ENCODE peak calls at places on chromosomes 13 and 19, in six cellular contexts. M is NB4, H is heart left ventricle, O is right lobe of liver, C is breast epithelium, K is esophagus squamous epithelium. Q is an unnamed sample.
A peak's percentile ranks its signal among the peaks of the same experiment; 100 is the strongest.

GRCh38 chr13:74062933-74063332 is 71.3 kb downstream of the KLF12 start:
- DNase-seq in M (no peak), H (peak; percentile 75), O (no peak), C (no peak), K (no peak), Q (no peak)

GRCh38 chr19:10505583-10506229 is 2.5 kb upstream of the KEAP1 start:
- DNase-seq in M (peak; percentile 94), H (peak; percentile 74), O (peak; percentile 76), C (peak; percentile 53), K (no peak), Q (peak; percentile 67)

GRCh38 chr13:103799028-103799427 is 732.8 kb upstream of the SLC10A2 start:
- DNase-seq in M (no peak), H (no peak), O (no peak), C (no peak), K (no peak), Q (no peak)

GRCh38 chr19:50624949-50625600 is 14.6 kb downstream of the SYT3 start:
- DNase-seq in M (no peak), H (no peak), O (no peak), C (no peak), K (no peak), Q (no peak)

GRCh38 chr13:80755925-80756324 is 415.0 kb upstream of the SPRY2 start:
- DNase-seq in M (no peak), H (no peak), O (no peak), C (no peak), K (no peak), Q (no peak)

GRCh38 chr13:107329991-107330390 is 762.1 kb upstream of the ARGLU1 start:
- DNase-seq in M (no peak), H (no peak), O (no peak), C (no peak), K (no peak), Q (no peak)

GRCh38 chr19:1753730-1754442 is 580 bp downstream of the ONECUT3 start:
- DNase-seq in M (no peak), H (no peak), O (no peak), C (no peak), K (no peak), Q (no peak)

GRCh38 chr13:23579072-23579885 is 9.1 kb downstream of the TNFRSF19 start:
- DNase-seq in M (peak; percentile 83), H (peak; percentile 95), O (peak; percentile 94), C (peak; percentile 85), K (peak; percentile 51), Q (peak; percentile 68)

GRCh38 chr19:8373867-8374813 is 10.2 kb downstream of the ANGPTL4 start:
- DNase-seq in M (peak; percentile 46), H (peak; percentile 28), O (peak; percentile 89), C (no peak), K (no peak), Q (no peak)

GRCh38 chr19:48330012-48330681 is 4.8 kb downstream of the EMP3 start:
- DNase-seq in M (peak; percentile 100), H (peak; percentile 86), O (peak; percentile 85), C (peak; percentile 88), K (peak; percentile 39), Q (no peak)

GRCh38 chr19:48332351-48332661 is 7.0 kb downstream of the EMP3 start:
- DNase-seq in M (no peak), H (no peak), O (no peak), C (no peak), K (no peak), Q (no peak)

GRCh38 chr19:48333467-48334384 is 8.4 kb downstream of the EMP3 start:
- DNase-seq in M (peak; percentile 100), H (peak; percentile 93), O (peak; percentile 92), C (peak; percentile 86), K (peak; percentile 61), Q (no peak)

GRCh38 chr19:48329167-48329891 is 4.0 kb downstream of the EMP3 start:
- DNase-seq in M (peak; percentile 93), H (no peak), O (no peak), C (no peak), K (no peak), Q (peak; percentile 46)

GRCh38 chr19:48332662-48333466 is 7.5 kb downstream of the EMP3 start:
- DNase-seq in M (peak; percentile 100), H (peak; percentile 94), O (peak; percentile 94), C (peak; percentile 96), K (peak; percentile 80), Q (no peak)
- TF ChIP-seq POLR2A in M (peak; percentile 80), H (no peak), O (no peak), C (no peak), K (peak; percentile 18), Q (no peak)

DNA sequence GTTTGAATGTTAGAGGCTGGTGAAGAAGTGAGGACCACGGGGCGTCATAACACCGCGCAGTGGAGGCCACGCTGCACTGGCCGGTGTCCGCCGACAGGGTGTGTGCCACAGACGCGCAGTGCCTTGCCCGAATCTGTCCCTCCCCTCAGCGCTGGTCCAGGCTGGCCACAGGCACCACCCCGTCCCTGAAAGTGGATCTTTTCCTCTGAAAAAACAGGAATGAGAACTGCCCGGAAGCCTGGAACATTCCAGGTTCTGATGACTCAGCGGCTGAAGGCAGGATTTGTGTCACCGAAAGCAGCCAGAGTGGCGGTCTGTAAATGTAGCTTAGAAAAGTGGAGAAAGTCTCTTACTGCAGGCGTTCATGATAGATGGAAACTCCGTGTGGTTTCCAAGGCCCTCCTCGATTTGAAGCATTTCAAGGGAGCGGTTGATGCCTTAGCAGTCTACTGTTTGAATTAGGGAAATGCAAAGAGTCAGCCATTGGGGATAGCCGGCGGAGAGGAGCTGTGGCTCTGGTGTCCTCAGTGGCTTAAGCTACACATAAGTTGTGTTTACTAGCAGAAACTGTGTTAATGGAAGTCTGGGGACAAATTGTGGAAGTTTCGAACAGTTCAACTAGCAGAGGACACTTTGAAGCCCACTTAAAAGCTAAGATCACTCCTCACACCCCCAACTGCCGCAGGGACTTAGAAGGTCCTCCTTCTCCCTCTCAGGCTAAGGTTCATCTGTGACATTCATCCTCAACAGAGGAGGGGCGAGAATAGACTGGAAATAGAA is 70.8 kb downstream of the NUFIP1 start:
- DNase-seq in M (peak; percentile 93), H (peak; percentile 92), O (peak; percentile 91), C (peak; percentile 88), K (peak; percentile 53), Q (peak; percentile 40)
- TF ChIP-seq POLR2A in M (peak; percentile 61), H (no peak), O (peak; percentile 71), C (no peak), K (no peak), Q (peak; percentile 59)

GRCh38 chr19:6719540-6719861 is 949 bp downstream of the C3 start:
- DNase-seq in M (no peak), H (no peak), O (no peak), C (no peak), K (no peak), Q (no peak)

GRCh38 chr19:6721773-6722172 is 1.3 kb upstream of the C3 start:
- DNase-seq in M (peak; percentile 33), H (no peak), O (no peak), C (no peak), K (no peak), Q (no peak)

GRCh38 chr19:6721113-6721474 is 644 bp upstream of the C3 start:
- DNase-seq in M (no peak), H (no peak), O (no peak), C (no peak), K (no peak), Q (no peak)

GRCh38 chr19:6719992-6720368 is 470 bp downstream of the C3 start:
- DNase-seq in M (no peak), H (no peak), O (no peak), C (no peak), K (no peak), Q (no peak)

DNA sequence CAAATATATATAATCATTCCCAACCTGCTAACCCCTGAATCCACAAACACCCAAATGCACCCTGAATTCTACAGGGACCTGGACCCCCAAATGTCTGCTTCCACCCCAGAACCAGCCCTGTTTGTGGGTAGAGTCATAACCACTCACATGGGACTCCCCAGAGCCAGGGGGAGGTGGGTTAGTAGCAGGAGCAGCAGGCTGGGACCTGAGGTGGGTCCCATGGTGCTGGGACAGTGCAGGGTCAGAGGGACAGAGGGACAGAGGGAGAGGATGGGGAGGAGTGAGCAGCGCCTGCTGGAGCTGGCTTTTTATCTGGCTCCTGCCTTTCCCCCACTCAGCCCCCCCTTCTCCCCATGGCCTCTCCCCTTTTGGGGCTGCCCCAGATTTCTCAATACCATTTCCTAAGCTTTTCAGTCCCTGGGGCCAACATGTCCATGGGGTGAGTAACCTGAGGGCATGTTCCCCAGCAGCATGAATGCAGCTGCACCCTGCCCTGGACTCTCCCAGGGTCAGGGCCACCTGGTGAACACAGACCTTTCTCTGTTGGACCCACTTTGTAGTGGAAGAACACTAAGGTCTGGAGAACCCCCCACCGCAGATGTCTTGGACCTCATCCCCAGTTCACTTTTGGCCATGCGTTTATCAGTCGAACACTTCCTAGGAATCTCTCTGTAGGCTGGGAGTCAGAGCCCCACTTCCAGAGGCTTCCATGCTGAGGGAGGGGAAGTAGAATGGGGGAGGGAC is at the start of gene C3:
- DNase-seq in M (peak; percentile 74), H (peak; percentile 80), O (peak; percentile 89), C (peak; percentile 44), K (no peak), Q (no peak)
- TF ChIP-seq POLR2A in M (no peak), H (no peak), O (peak; percentile 94), C (peak; percentile 29), K (no peak), Q (no peak)

GRCh38 chr13:79470666-79471065 is 10.3 kb upstream of the NDFIP2 start:
- DNase-seq in M (no peak), H (no peak), O (no peak), C (no peak), K (no peak), Q (no peak)
- TF ChIP-seq POLR2A in M (no peak), H (no peak), O (no peak), C (no peak), K (no peak), Q (no peak)